ENCODE peak calls at places on chromosomes 12 and 14, in four cellular contexts. Y is stimulated activated CD4-positive, alpha-beta T cell treated with anti-CD3 and anti-CD28 coated beads, Interleukin-4, amount 100 ng/mL, for 48 hours; L is OCI-LY7; Z is NCI-H1092. G is an unnamed sample.

GRCh38 chr14:104317500-104317805 is 179.1 kb downstream of the KIF26A start:
- DNase-seq in Y (no peak), L (no peak), Z (no peak), G (no peak)

GRCh38 chr12:7940906-7941305 is 4.9 kb upstream of the SLC2A3 start:
- DNase-seq in Y (no peak), L (no peak), Z (no peak), G (no peak)

GRCh38 chr14:31206536-31207286 is 882 bp downstream of the HECTD1 start:
- DNase-seq in Y (peak), L (peak), Z (no peak), G (peak)

GRCh38 chr12:31362115-31362758 is 36.3 kb upstream of the SINHCAF start:
- DNase-seq in Y (no peak), L (peak), Z (no peak), G (no peak)

GRCh38 chr14:38718519-38718918 is 384.5 kb downstream of the SEC23A start:
- DNase-seq in Y (no peak), L (no peak), Z (no peak), G (no peak)

GRCh38 chr14:34461334-34462131 is 507 bp downstream of the SPTSSA start:
- DNase-seq in Y (peak), L (peak), Z (peak), G (peak)

GRCh38 chr12:30041096-30041495 is 257.4 kb upstream of the TMTC1 start:
- DNase-seq in Y (no peak), L (no peak), Z (no peak), G (no peak)

GRCh38 chr12:122394626-122395194 is 27.8 kb downstream of the CLIP1 start:
- DNase-seq in Y (no peak), L (no peak), Z (no peak), G (no peak)

GRCh38 chr12:123055281-123055766 is 74.8 kb downstream of the ARL6IP4 start:
- DNase-seq in Y (no peak), L (no peak), Z (peak), G (no peak)

GRCh38 chr14:99682809-99683618 is 1.1 kb upstream of the CYP46A1 start:
- DNase-seq in Y (peak), L (peak), Z (peak), G (peak)

GRCh38 chr12:50505945-50506344 is 1.2 kb downstream of the DIP2B start:
- DNase-seq in Y (no peak), L (peak), Z (no peak), G (peak)

GRCh38 chr12:84924956-84925355 is 12.4 kb upstream of the SLC6A15 start:
- DNase-seq in Y (no peak), L (no peak), Z (no peak), G (peak)

GRCh38 chr14:77641534-77642341 is 25.3 kb upstream of the SPTLC2 start:
- DNase-seq in Y (peak), L (no peak), Z (no peak), G (peak)

GRCh38 chr12:1544991-1545700 is 49.2 kb downstream of the FBXL14 start:
- DNase-seq in Y (no peak), L (peak), Z (no peak), G (peak)

GRCh38 chr14:80055226-80055625 is 156.1 kb downstream of the DIO2 start:
- DNase-seq in Y (no peak), L (no peak), Z (no peak), G (no peak)

GRCh38 chr12:92290016-92290685 is 144.5 kb upstream of the BTG1 start:
- DNase-seq in Y (no peak), L (no peak), Z (no peak), G (no peak)

GRCh38 chr12:74794522-74794921 is 256.9 kb downstream of the ATXN7L3B start:
- DNase-seq in Y (no peak), L (no peak), Z (no peak), G (peak)

GRCh38 chr12:123363743-123364531 is 710 bp downstream of the SBNO1 start:
- DNase-seq in Y (peak), L (peak), Z (no peak), G (peak)

GRCh38 chr12:124720687-124721500 is 142.8 kb downstream of the SCARB1 start:
- DNase-seq in Y (no peak), L (no peak), Z (peak), G (no peak)

GRCh38 chr12:26571539-26571938 is 261.5 kb downstream of the ITPR2 start:
- DNase-seq in Y (no peak), L (no peak), Z (no peak), G (no peak)

GRCh38 chr14:23030936-23031335 is 3.8 kb downstream of the PSMB5 start:
- DNase-seq in Y (no peak), L (no peak), Z (no peak), G (no peak)

GRCh38 chr12:91986084-91986483 is 159.6 kb downstream of the BTG1 start:
- DNase-seq in Y (no peak), L (no peak), Z (no peak), G (no peak)

GRCh38 chr12:103503546-103504480 is 8.0 kb upstream of the C12orf42 start:
- DNase-seq in Y (no peak), L (peak), Z (no peak), G (peak)

GRCh38 chr14:32027255-32027939 is 49.7 kb upstream of the ARHGAP5 start:
- DNase-seq in Y (no peak), L (no peak), Z (no peak), G (no peak)

G was measured in OCI-M1.